ENCODE peak calls at places on chromosomes 1 and 21, in eight cellular contexts. One of them, this sample, is unnamed.

GRCh38 chr1:152673016-152673415 is 2.1 kb upstream of the LCE2C start:
- DNase-seq in lower lobe of right lung: no peak
- DNase-seq in HT1080: peak
- DNase-seq in body of pancreas: no peak
- DNase-seq in ecto neural progenitor cell: no peak
- DNase-seq in stimulated activated naive CD4-positive, alpha-beta T cell: no peak
- DNase-seq in AG09309: no peak
- DNase-seq in HS-5: no peak
- DNase-seq in this sample: no peak

GRCh38 chr21:30994917-30995316 is 43.4 kb downstream of the KRTAP19-8 start:
- DNase-seq in lower lobe of right lung: no peak
- DNase-seq in HT1080: no peak
- DNase-seq in body of pancreas: no peak
- DNase-seq in ecto neural progenitor cell: no peak
- DNase-seq in stimulated activated naive CD4-positive, alpha-beta T cell: no peak
- DNase-seq in AG09309: no peak
- DNase-seq in HS-5: no peak
- DNase-seq in this sample: no peak

GRCh38 chr1:204402391-204402790 is 9.2 kb downstream of the PPP1R15B start:
- DNase-seq in lower lobe of right lung: no peak
- DNase-seq in HT1080: no peak
- DNase-seq in body of pancreas: no peak
- DNase-seq in ecto neural progenitor cell: no peak
- DNase-seq in stimulated activated naive CD4-positive, alpha-beta T cell: no peak
- DNase-seq in AG09309: no peak
- DNase-seq in HS-5: no peak
- DNase-seq in this sample: no peak

GRCh38 chr1:227914801-227915563 is 32.8 kb downstream of the WNT9A start:
- DNase-seq in lower lobe of right lung: no peak
- DNase-seq in HT1080: no peak
- DNase-seq in body of pancreas: no peak
- DNase-seq in ecto neural progenitor cell: no peak
- DNase-seq in stimulated activated naive CD4-positive, alpha-beta T cell: no peak
- DNase-seq in AG09309: no peak
- DNase-seq in HS-5: no peak
- DNase-seq in this sample: no peak

GRCh38 chr1:150346316-150346715 is 17.6 kb upstream of the RPRD2 start:
- DNase-seq in lower lobe of right lung: no peak
- DNase-seq in HT1080: no peak
- DNase-seq in body of pancreas: no peak
- DNase-seq in ecto neural progenitor cell: no peak
- DNase-seq in stimulated activated naive CD4-positive, alpha-beta T cell: no peak
- DNase-seq in AG09309: no peak
- DNase-seq in HS-5: no peak
- DNase-seq in this sample: no peak

GRCh38 chr1:225875044-225875822 is 6.9 kb downstream of the TMEM63A start:
- DNase-seq in lower lobe of right lung: peak
- DNase-seq in HT1080: peak
- DNase-seq in body of pancreas: peak
- DNase-seq in ecto neural progenitor cell: no peak
- DNase-seq in stimulated activated naive CD4-positive, alpha-beta T cell: no peak
- DNase-seq in AG09309: no peak
- DNase-seq in HS-5: no peak
- DNase-seq in this sample: no peak

GRCh38 chr1:189669846-189670245 is 807.8 kb downstream of the BRINP3 start:
- DNase-seq in lower lobe of right lung: no peak
- DNase-seq in HT1080: peak
- DNase-seq in body of pancreas: no peak
- DNase-seq in ecto neural progenitor cell: no peak
- DNase-seq in stimulated activated naive CD4-positive, alpha-beta T cell: no peak
- DNase-seq in AG09309: no peak
- DNase-seq in HS-5: peak
- DNase-seq in this sample: no peak

GRCh38 chr1:35945327-35945726 is 14.4 kb downstream of the AGO3 start:
- DNase-seq in lower lobe of right lung: no peak
- DNase-seq in HT1080: no peak
- DNase-seq in body of pancreas: no peak
- DNase-seq in ecto neural progenitor cell: no peak
- DNase-seq in stimulated activated naive CD4-positive, alpha-beta T cell: no peak
- DNase-seq in AG09309: no peak
- DNase-seq in HS-5: no peak
- DNase-seq in this sample: no peak

GRCh38 chr1:156813750-156814570 is 2.7 kb downstream of the SH2D2A start:
- DNase-seq in lower lobe of right lung: peak
- DNase-seq in HT1080: no peak
- DNase-seq in body of pancreas: peak
- DNase-seq in ecto neural progenitor cell: peak
- DNase-seq in stimulated activated naive CD4-positive, alpha-beta T cell: peak
- DNase-seq in AG09309: no peak
- DNase-seq in HS-5: no peak
- DNase-seq in this sample: peak

This sample was measured in activated gamma-delta T cell.